ENCODE peak calls at places on chromosomes 1 and 21, in five cellular contexts. One of them, this sample, is unnamed.

GRCh38 chr1:237012789-237013383 is 8.6 kb upstream of the MT1HL1 start:
- DNase-seq in PC-3: peak; percentile 25
- DNase-seq in endothelial cell of umbilical vein: no peak
- DNase-seq in endothelial cell: no peak
- DNase-seq in fibroblast of lung: peak; percentile 27
- DNase-seq in this sample: no peak

GRCh38 chr1:25724201-25724600 is 75.8 kb upstream of the SELENON start:
- DNase-seq in PC-3: no peak
- DNase-seq in endothelial cell of umbilical vein: no peak
- DNase-seq in endothelial cell: no peak
- DNase-seq in fibroblast of lung: no peak
- DNase-seq in this sample: no peak

GRCh38 chr1:39158330-39159086 is 46.0 kb upstream of the MACF1 start:
- DNase-seq in PC-3: peak; percentile 91
- DNase-seq in endothelial cell of umbilical vein: no peak
- DNase-seq in endothelial cell: no peak
- DNase-seq in fibroblast of lung: peak; percentile 83
- DNase-seq in this sample: no peak

GRCh38 chr1:44707959-44708831 is 22.8 kb downstream of the RNU5D-1 start:
- DNase-seq in PC-3: peak; percentile 57
- DNase-seq in endothelial cell of umbilical vein: peak; percentile 61
- DNase-seq in endothelial cell: peak; percentile 35
- DNase-seq in fibroblast of lung: peak; percentile 47
- DNase-seq in this sample: peak; percentile 74

GRCh38 chr1:108573183-108573582 is 13.3 kb downstream of the EEIG2 start:
- DNase-seq in PC-3: no peak
- DNase-seq in endothelial cell of umbilical vein: no peak
- DNase-seq in endothelial cell: no peak
- DNase-seq in fibroblast of lung: no peak
- DNase-seq in this sample: no peak

GRCh38 chr21:16837319-16837718 is 675.5 kb upstream of the CXADR start:
- DNase-seq in PC-3: no peak
- DNase-seq in endothelial cell of umbilical vein: no peak
- DNase-seq in endothelial cell: no peak
- DNase-seq in fibroblast of lung: peak; percentile 61
- DNase-seq in this sample: no peak

GRCh38 chr1:186323865-186324264 is 51.2 kb downstream of the TPR start:
- DNase-seq in PC-3: no peak
- DNase-seq in endothelial cell of umbilical vein: no peak
- DNase-seq in endothelial cell: no peak
- DNase-seq in fibroblast of lung: no peak
- DNase-seq in this sample: no peak

GRCh38 chr21:45811136-45811535 is 167.6 kb downstream of the PCBP3 start:
- DNase-seq in PC-3: no peak
- DNase-seq in endothelial cell of umbilical vein: no peak
- DNase-seq in endothelial cell: no peak
- DNase-seq in fibroblast of lung: no peak
- DNase-seq in this sample: no peak

DNA sequence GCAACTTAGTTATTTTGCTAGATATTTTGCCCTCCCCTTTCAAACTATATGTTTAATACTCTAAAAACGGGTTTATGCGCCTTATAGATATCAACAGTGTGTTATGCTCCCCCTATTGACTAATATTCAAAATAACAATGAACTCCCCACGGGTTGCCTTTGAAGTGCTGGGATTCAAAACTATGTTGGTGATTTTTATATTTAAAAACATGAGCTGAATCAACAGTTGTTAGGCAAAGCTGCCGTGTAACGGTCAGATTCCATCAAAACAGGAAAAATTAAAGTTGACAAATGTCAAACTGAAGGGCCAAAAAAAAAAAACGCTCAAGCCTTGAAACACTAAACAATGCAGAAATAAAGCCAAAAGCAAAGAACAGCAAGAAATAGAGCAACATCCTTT is 2.5 kb downstream of the TGFBR3 start:
- DNase-seq in PC-3: peak; percentile 68
- DNase-seq in endothelial cell of umbilical vein: peak; percentile 85
- DNase-seq in endothelial cell: no peak
- DNase-seq in fibroblast of lung: no peak
- DNase-seq in this sample: peak; percentile 59
- TF ChIP-seq CTCF in PC-3: peak; percentile 76
- TF ChIP-seq CTCF in endothelial cell of umbilical vein: peak; percentile 39
- TF ChIP-seq CTCF in endothelial cell: no peak
- TF ChIP-seq CTCF in fibroblast of lung: peak; percentile 32
- TF ChIP-seq CTCF in this sample: peak; percentile 64

GRCh38 chr21:33443174-33443573 is 36.6 kb downstream of the TMEM50B start:
- DNase-seq in PC-3: no peak
- DNase-seq in endothelial cell of umbilical vein: no peak
- DNase-seq in endothelial cell: no peak
- DNase-seq in fibroblast of lung: no peak
- DNase-seq in this sample: no peak
- TF ChIP-seq CTCF in PC-3: no peak
- TF ChIP-seq CTCF in endothelial cell of umbilical vein: no peak
- TF ChIP-seq CTCF in endothelial cell: no peak
- TF ChIP-seq CTCF in fibroblast of lung: no peak
- TF ChIP-seq CTCF in this sample: no peak

GRCh38 chr1:248788327-248788726 is 32.8 kb upstream of the LYPD8 start:
- DNase-seq in PC-3: no peak
- DNase-seq in endothelial cell of umbilical vein: no peak
- DNase-seq in endothelial cell: no peak
- DNase-seq in fibroblast of lung: no peak
- DNase-seq in this sample: no peak

GRCh38 chr1:248787430-248787829 is 31.9 kb upstream of the LYPD8 start:
- DNase-seq in PC-3: no peak
- DNase-seq in endothelial cell of umbilical vein: no peak
- DNase-seq in endothelial cell: no peak
- DNase-seq in fibroblast of lung: no peak
- DNase-seq in this sample: no peak

GRCh38 chr1:248782311-248782887 is 26.8 kb upstream of the LYPD8 start:
- DNase-seq in PC-3: peak; percentile 54
- DNase-seq in endothelial cell of umbilical vein: no peak
- DNase-seq in endothelial cell: no peak
- DNase-seq in fibroblast of lung: no peak
- DNase-seq in this sample: no peak

GRCh38 chr1:248783367-248783766 is 27.8 kb upstream of the LYPD8 start:
- DNase-seq in PC-3: no peak
- DNase-seq in endothelial cell of umbilical vein: no peak
- DNase-seq in endothelial cell: no peak
- DNase-seq in fibroblast of lung: no peak
- DNase-seq in this sample: no peak

GRCh38 chr1:248786106-248786665 is 30.6 kb upstream of the LYPD8 start:
- DNase-seq in PC-3: peak; percentile 48
- DNase-seq in endothelial cell of umbilical vein: no peak
- DNase-seq in endothelial cell: no peak
- DNase-seq in fibroblast of lung: no peak
- DNase-seq in this sample: no peak
- TF ChIP-seq CTCF in PC-3: no peak
- TF ChIP-seq CTCF in endothelial cell of umbilical vein: no peak
- TF ChIP-seq CTCF in endothelial cell: no peak
- TF ChIP-seq CTCF in fibroblast of lung: no peak
- TF ChIP-seq CTCF in this sample: no peak

GRCh38 chr1:53175302-53175913 is 21.2 kb upstream of the CPT2 start:
- DNase-seq in PC-3: no peak
- DNase-seq in endothelial cell of umbilical vein: no peak
- DNase-seq in endothelial cell: no peak
- DNase-seq in fibroblast of lung: peak; percentile 80
- DNase-seq in this sample: no peak

GRCh38 chr1:53176452-53177344 is 19.9 kb upstream of the CPT2 start:
- DNase-seq in PC-3: peak; percentile 91
- DNase-seq in endothelial cell of umbilical vein: no peak
- DNase-seq in endothelial cell: no peak
- DNase-seq in fibroblast of lung: peak; percentile 57
- DNase-seq in this sample: no peak

DNA sequence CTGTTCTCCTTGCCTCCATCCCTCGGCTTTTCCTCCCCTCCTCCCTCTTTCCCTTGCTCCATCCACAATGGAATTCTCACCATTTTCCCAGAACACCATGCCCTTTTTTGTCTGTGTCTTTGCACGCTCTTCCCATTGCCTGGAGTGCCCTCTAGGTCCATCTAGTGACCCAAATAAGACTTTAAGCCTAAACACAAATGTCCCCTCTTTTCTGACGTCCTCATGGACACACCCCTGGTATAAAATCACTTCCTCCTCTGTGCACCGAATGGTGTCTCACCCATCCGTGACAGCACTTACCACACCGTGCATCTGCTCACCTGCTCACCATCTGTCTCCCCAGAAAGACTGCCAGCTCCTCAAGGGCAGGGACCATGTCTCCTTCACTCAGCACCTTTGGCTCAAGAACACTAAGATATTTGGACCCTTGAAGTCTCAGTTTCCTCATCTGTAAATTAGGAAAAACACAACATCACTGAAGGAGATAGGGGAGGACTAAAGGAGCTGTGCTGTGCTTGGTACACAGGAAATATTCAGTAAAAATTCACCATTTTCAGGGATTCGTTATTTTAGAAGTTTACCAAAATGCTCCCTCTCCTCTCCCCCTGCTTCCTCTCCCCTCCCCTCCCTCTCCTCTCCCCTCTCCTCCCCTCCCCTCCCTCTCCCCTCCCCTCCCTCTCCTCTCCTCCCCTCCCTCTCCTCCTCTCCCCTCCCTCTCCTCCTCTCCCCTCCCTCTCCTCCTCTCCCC is 23.7 kb upstream of the CPT2 start:
- DNase-seq in PC-3: peak; percentile 52
- DNase-seq in endothelial cell of umbilical vein: no peak
- DNase-seq in endothelial cell: no peak
- DNase-seq in fibroblast of lung: no peak
- DNase-seq in this sample: no peak
- TF ChIP-seq CTCF in PC-3: peak; percentile 51
- TF ChIP-seq CTCF in endothelial cell of umbilical vein: no peak
- TF ChIP-seq CTCF in endothelial cell: no peak
- TF ChIP-seq CTCF in fibroblast of lung: peak; percentile 32
- TF ChIP-seq CTCF in this sample: peak; percentile 11

GRCh38 chr1:172532700-172533510 is at the start of gene SUCO:
- DNase-seq in PC-3: peak; percentile 100
- DNase-seq in endothelial cell of umbilical vein: peak; percentile 100
- DNase-seq in endothelial cell: peak; percentile 99
- DNase-seq in fibroblast of lung: peak; percentile 99
- DNase-seq in this sample: peak; percentile 100
- TF ChIP-seq CTCF in PC-3: peak; percentile 39
- TF ChIP-seq CTCF in endothelial cell of umbilical vein: peak; percentile 22
- TF ChIP-seq CTCF in endothelial cell: no peak
- TF ChIP-seq CTCF in fibroblast of lung: no peak
- TF ChIP-seq CTCF in this sample: peak; percentile 21

GRCh38 chr21:14766241-14766640 is 220.1 kb upstream of the SAMSN1 start:
- DNase-seq in PC-3: peak; percentile 8
- DNase-seq in endothelial cell of umbilical vein: no peak
- DNase-seq in endothelial cell: no peak
- DNase-seq in fibroblast of lung: no peak
- DNase-seq in this sample: peak; percentile 6
- TF ChIP-seq CTCF in PC-3: peak; percentile 34
- TF ChIP-seq CTCF in endothelial cell of umbilical vein: no peak
- TF ChIP-seq CTCF in endothelial cell: no peak
- TF ChIP-seq CTCF in fibroblast of lung: no peak
- TF ChIP-seq CTCF in this sample: peak; percentile 31

GRCh38 chr1:37952738-37953137 is 5.9 kb upstream of the INPP5B start:
- DNase-seq in PC-3: no peak
- DNase-seq in endothelial cell of umbilical vein: no peak
- DNase-seq in endothelial cell: no peak
- DNase-seq in fibroblast of lung: no peak
- DNase-seq in this sample: no peak
- TF ChIP-seq CTCF in PC-3: no peak
- TF ChIP-seq CTCF in endothelial cell of umbilical vein: no peak
- TF ChIP-seq CTCF in endothelial cell: no peak
- TF ChIP-seq CTCF in fibroblast of lung: no peak
- TF ChIP-seq CTCF in this sample: no peak

GRCh38 chr1:155307247-155307740 is 1.4 kb upstream of the FDPS start:
- DNase-seq in PC-3: peak; percentile 46
- DNase-seq in endothelial cell of umbilical vein: peak; percentile 50
- DNase-seq in endothelial cell: no peak
- DNase-seq in fibroblast of lung: peak; percentile 38
- DNase-seq in this sample: peak; percentile 64
- TF ChIP-seq CTCF in PC-3: peak; percentile 45
- TF ChIP-seq CTCF in endothelial cell of umbilical vein: peak; percentile 43
- TF ChIP-seq CTCF in endothelial cell: peak; percentile 25
- TF ChIP-seq CTCF in fibroblast of lung: peak; percentile 31
- TF ChIP-seq CTCF in this sample: peak; percentile 43

DNA sequence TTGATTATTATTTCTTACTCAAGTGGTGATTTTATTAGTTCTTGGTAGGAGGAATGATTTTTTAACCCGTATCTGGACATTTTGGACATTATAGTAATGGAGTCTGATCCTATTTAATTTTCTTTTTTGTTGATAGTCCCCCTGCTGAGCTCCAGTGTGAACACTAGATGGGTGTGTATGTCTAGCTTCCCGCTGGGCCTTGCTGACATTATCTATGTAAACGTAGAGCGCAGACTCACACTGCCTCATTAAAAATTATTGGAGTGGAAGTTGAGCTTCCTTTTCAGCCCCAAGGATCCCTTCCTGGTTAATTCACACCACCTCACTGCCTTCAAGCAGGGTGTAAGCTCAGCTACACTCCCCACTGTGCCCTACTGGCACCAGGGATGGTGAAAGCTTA is 467.6 kb upstream of the PKN2 start:
- DNase-seq in PC-3: peak; percentile 14
- DNase-seq in endothelial cell of umbilical vein: no peak
- DNase-seq in endothelial cell: no peak
- DNase-seq in fibroblast of lung: no peak
- DNase-seq in this sample: peak; percentile 66
- TF ChIP-seq CTCF in PC-3: peak; percentile 38
- TF ChIP-seq CTCF in endothelial cell of umbilical vein: no peak
- TF ChIP-seq CTCF in endothelial cell: no peak
- TF ChIP-seq CTCF in fibroblast of lung: no peak
- TF ChIP-seq CTCF in this sample: peak; percentile 28

DNA sequence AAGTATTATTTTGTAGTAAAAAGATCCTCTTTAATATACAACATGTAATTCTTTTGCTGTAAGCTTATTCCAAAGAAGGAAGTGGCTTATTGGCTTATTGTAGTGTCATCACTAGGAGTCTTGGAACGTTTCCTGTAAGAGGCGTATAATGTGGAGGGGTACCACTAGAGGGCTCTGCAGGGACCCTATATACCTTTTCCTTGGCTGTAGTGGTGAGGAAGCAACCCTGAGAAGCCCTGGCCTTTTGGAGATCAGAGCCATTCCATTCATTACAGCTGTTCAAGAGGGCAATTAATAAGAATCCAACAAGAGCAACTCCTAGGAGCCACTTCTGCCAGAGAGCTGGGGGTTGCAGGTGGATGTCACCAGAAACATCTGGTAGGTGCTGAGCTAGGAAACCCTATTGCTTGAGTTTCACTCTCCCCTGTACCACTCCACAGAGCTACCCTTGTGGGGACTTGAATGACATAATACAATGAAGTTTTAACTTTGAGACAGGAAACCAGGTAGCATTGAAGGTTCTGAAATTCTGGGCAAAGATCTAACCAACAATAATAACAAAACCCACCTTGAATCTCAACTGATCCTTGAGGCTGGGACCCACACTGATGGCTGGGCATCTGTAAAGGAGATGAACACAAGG is 160.4 kb upstream of the COA6 start:
- DNase-seq in PC-3: peak; percentile 73
- DNase-seq in endothelial cell of umbilical vein: peak; percentile 12
- DNase-seq in endothelial cell: peak; percentile 29
- DNase-seq in fibroblast of lung: peak; percentile 55
- DNase-seq in this sample: peak; percentile 93
- TF ChIP-seq CTCF in PC-3: peak; percentile 76
- TF ChIP-seq CTCF in endothelial cell of umbilical vein: peak; percentile 15
- TF ChIP-seq CTCF in endothelial cell: no peak
- TF ChIP-seq CTCF in fibroblast of lung: no peak
- TF ChIP-seq CTCF in this sample: peak; percentile 95